ENCODE peak calls at places on chromosomes 2 and 18, in eight cellular contexts. I is stomach, X is tibial nerve, O is ovary, S is esophagus muscularis mucosa, U is A549, P is K562, Q is HepG2. M is an unnamed sample.

GRCh38 chr2:218093879-218094278 is 24.8 kb downstream of the RUFY4 start:
- DNase-seq in I (no peak), X (no peak), O (no peak), S (no peak), U (no peak), P (no peak), Q (no peak), M (no peak)

GRCh38 chr18:3581890-3582289 is 131.9 kb downstream of the TGIF1 start:
- DNase-seq in I (no peak), X (no peak), O (no peak), S (peak; percentile 53), U (no peak), P (no peak), Q (no peak), M (no peak)

GRCh38 chr18:50190926-50191325 is 4.0 kb downstream of the MYO5B start:
- DNase-seq in I (no peak), X (no peak), O (no peak), S (no peak), U (no peak), P (no peak), Q (no peak), M (no peak)

GRCh38 chr2:200306969-200307811 is 697 bp downstream of the SPATS2L start:
- DNase-seq in I (peak; percentile 63), X (peak; percentile 19), O (peak; percentile 49), S (no peak), U (peak; percentile 18), P (peak; percentile 31), Q (no peak), M (peak; percentile 33)

GRCh38 chr2:9771481-9772017 is 71.7 kb upstream of the TAF1B start:
- DNase-seq in I (no peak), X (no peak), O (no peak), S (no peak), U (peak; percentile 74), P (peak; percentile 40), Q (peak; percentile 44), M (peak; percentile 67)

GRCh38 chr2:106127282-106127771 is 66.8 kb downstream of the UXS1 start:
- DNase-seq in I (no peak), X (no peak), O (no peak), S (no peak), U (no peak), P (no peak), Q (peak; percentile 66), M (no peak)

GRCh38 chr18:7084080-7084765 is 33.4 kb downstream of the LAMA1 start:
- DNase-seq in I (no peak), X (no peak), O (no peak), S (peak; percentile 7), U (no peak), P (no peak), Q (no peak), M (no peak)

GRCh38 chr2:207241198-207241597 is 75.5 kb upstream of the KLF7 start:
- DNase-seq in I (no peak), X (no peak), O (no peak), S (no peak), U (no peak), P (no peak), Q (no peak), M (no peak)

DNA sequence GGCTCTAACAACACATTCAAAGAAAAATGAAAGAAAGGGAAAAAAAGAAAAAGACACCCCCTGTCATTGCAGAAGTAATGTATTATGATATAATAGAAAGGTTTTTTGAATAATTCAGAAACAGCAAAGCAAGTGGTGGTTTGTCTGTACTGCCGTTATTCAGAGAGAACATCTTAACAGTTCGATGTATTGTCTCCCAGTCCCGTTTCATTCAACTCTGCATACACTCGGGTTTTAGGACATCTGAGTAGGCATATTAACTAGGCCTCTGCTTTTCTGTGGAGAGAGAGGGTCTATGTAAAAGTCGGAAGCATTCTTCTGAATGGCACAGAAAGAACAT is 77.6 kb upstream of the TXNDC2 start:
- DNase-seq in I (no peak), X (no peak), O (no peak), S (no peak), U (no peak), P (no peak), Q (no peak), M (no peak)
- H3K4me1 ChIP-seq in I (peaks cover 54% of the 10 kb centered on the region), X (peaks cover 53% of the 10 kb centered on the region), O (peaks cover 16% of the 10 kb centered on the region), S (peaks cover 50% of the 10 kb centered on the region), U (peaks cover 38% of the 10 kb centered on the region), P (peaks cover 46% of the 10 kb centered on the region), Q (peaks cover 73% of the 10 kb centered on the region), M (peaks cover 22% of the 10 kb centered on the region)

DNA sequence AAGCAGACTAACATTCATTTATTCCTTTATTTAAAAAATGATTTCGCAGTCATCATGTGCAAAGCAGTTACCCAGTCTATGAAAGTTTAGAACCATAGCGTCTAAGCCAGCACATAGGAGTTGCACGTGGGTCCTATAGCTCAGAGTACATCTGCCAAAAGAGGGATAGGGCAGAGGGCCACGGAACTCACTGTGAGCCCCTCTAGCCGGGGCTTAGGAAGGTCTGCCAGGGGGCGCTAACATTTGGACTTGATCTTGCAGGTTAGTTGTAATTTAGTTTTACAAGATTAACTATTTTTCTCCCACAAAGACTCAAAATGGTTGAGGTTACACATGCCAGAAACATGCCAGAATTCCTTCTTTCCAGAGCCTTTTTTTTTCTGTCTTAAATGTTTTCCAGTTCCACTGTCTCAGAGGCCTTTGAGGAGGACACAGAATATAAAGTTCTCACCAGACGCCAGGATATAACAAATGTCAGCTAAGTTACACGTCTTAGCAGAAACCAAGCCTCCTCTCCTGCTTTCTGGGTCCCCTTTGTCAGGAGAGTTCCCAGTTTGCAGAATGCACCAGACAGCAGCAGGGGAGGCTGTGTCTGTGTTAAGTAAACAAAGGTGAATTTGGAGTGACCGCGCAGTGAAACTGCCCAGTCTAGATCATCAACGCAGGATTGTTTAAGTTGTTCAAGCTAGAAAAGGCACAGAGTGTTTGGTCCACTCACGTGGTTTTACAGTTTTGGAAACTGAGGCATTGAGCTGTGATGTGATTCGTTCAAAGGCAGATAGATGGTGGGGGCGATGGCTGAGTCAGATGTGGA is 292.0 kb downstream of the PRKCE start:
- DNase-seq in I (no peak), X (no peak), O (no peak), S (no peak), U (no peak), P (no peak), Q (no peak), M (no peak)
- TF ChIP-seq CTCF in I (no peak), X (no peak), O (no peak), S (no peak), U (peak; percentile 32), P (no peak), Q (no peak), M (no peak)

DNA sequence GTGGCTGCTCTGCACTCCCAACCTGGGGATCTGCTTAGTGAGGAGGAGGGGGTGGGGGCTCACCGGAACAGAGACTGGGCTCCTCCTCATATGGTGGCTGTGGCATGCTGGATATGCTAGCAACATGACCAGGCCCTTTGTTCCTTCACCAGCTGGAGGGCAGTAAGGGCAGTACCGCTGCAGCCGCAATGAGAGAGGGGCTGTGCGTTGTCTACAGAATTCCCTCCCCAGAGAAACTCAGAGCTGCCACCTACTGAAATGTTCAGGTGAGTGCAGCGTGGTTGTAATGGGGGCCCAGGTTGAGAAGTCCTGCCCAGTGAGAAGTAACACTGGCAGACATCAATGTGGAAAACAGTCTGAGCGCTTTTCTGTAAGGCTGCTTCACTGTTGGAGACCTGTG is 1211.9 kb upstream of the NXPH2 start:
- DNase-seq in I (no peak), X (no peak), O (no peak), S (no peak), U (no peak), P (no peak), Q (peak; percentile 56), M (no peak)
- TF ChIP-seq EP300 in I (no peak), X (no peak), O (no peak), S (no peak), U (no peak), P (no peak), Q (no peak), M (no peak)

GRCh38 chr2:65366595-65367125 is 65.7 kb downstream of the SPRED2 start:
- DNase-seq in I (no peak), X (no peak), O (no peak), S (peak; percentile 53), U (peak; percentile 96), P (peak; percentile 63), Q (peak; percentile 77), M (peak; percentile 53)

GRCh38 chr2:65364986-65365733 is 67.2 kb downstream of the SPRED2 start:
- DNase-seq in I (no peak), X (no peak), O (no peak), S (no peak), U (no peak), P (no peak), Q (no peak), M (no peak)

GRCh38 chr2:65369574-65369973 is 62.8 kb downstream of the SPRED2 start:
- DNase-seq in I (no peak), X (no peak), O (no peak), S (no peak), U (no peak), P (no peak), Q (no peak), M (no peak)

GRCh38 chr2:65368464-65368863 is 63.9 kb downstream of the SPRED2 start:
- DNase-seq in I (no peak), X (no peak), O (no peak), S (no peak), U (no peak), P (no peak), Q (no peak), M (no peak)

DNA sequence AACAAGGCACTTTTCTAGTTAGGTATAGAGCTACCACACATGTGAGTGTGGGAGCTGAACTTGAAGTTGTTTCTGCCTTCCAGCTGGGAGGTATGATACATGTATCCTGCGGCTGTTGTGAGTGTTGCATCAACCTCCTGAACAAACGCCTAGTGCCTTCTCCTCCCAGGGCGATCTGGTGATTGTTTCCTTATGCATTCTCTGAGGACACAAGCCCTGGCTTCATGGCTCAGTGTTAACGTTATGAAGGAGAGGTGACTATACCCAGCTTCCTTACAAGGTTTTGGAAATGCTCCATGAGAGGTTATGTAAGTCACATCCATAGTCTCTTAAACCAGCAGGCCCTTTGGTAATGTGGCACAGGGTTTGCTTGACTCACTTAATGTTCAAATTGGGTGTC is 64.9 kb downstream of the SPRED2 start:
- DNase-seq in I (peak; percentile 44), X (no peak), O (no peak), S (no peak), U (peak; percentile 69), P (no peak), Q (no peak), M (peak; percentile 40)
- H3K4me1 ChIP-seq in I (peaks cover 58% of the 10 kb centered on the region), X (peaks cover 29% of the 10 kb centered on the region), O (no peaks in the 10 kb centered on the region), S (peaks cover 35% of the 10 kb centered on the region), U (peaks cover 70% of the 10 kb centered on the region), P (peaks cover 67% of the 10 kb centered on the region), Q (peaks cover 100% of the 10 kb centered on the region), M (peaks cover 38% of the 10 kb centered on the region)

DNA sequence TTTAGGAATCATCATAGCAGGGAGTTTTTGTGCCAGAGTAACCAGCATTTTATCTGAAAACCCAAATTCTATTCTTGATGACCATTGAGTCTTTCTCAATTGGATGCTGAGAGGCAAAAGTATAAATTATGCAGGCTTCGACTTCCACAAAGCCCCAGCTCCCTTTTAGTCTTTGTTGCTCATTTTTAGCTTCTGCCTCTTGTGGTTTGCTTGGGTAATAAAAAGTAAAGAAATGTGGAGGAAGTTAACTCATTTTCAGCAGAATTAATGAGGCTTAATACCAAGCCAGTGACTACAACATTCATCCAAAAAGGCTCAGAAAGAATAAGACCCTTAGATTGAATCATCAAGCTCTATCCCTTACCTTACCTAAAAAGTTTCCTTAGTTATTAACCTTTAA is 18.6 kb downstream of the ERMN start:
- DNase-seq in I (no peak), X (no peak), O (no peak), S (no peak), U (no peak), P (no peak), Q (no peak), M (no peak)
- TF ChIP-seq CTCF in I (no peak), X (no peak), O (no peak), S (no peak), U (no peak), P (peak; percentile 15), Q (no peak), M (no peak)

GRCh38 chr18:28816155-28816554 is 639.2 kb upstream of the CDH2 start:
- DNase-seq in I (no peak), X (no peak), O (no peak), S (no peak), U (no peak), P (no peak), Q (no peak), M (no peak)
- TF ChIP-seq EP300 in I (no peak), X (no peak), O (no peak), S (no peak), U (no peak), P (no peak), Q (no peak), M (no peak)

M was measured in upper lobe of left lung.